ENCODE peak calls at places on chromosomes 2 and 18, in four cellular contexts. V is NCI-H1436 treated with DMSO at 0.1 percent for 48 hours; X is RCC 7860; Q is CD4-positive, CD25-positive, alpha-beta regulatory T cell. K is an unnamed sample.

GRCh38 chr2:104853926-104854506 is at the start of gene POU3F3:
- DNase-seq in X (no peak), Q (peak; percentile 51), V (no peak), K (no peak)

GRCh38 chr18:78610179-78610578 is 369.4 kb upstream of the SALL3 start:
- DNase-seq in V (no peak), X (no peak), Q (no peak), K (no peak)

GRCh38 chr18:22169011-22169888 is at the start of gene GATA6:
- DNase-seq in X (peak; percentile 91), Q (peak; percentile 23), V (peak; percentile 26), K (no peak)

GRCh38 chr18:46071894-46072867 is at the start of gene PSTPIP2:
- DNase-seq in Q (peak; percentile 75), X (no peak), V (no peak), K (no peak)

GRCh38 chr2:154914606-154915005 is 216.1 kb downstream of the KCNJ3 start:
- DNase-seq in Q (no peak), X (no peak), V (no peak), K (no peak)

GRCh38 chr2:211103989-211104388 is 547.6 kb downstream of the CPS1 start:
- DNase-seq in Q (no peak), X (no peak), V (no peak), K (no peak)

GRCh38 chr18:46672062-46672970 is 15.3 kb upstream of the LOXHD1 start:
- DNase-seq in X (no peak), V (no peak), Q (peak; percentile 76), K (no peak)

GRCh38 chr2:212022966-212023365 is 515.6 kb downstream of the ERBB4 start:
- DNase-seq in V (no peak), Q (no peak), X (no peak), K (no peak)

GRCh38 chr2:64599469-64599868 is 54.2 kb downstream of the SERTAD2 start:
- DNase-seq in V (no peak), X (no peak), Q (peak; percentile 37), K (no peak)

GRCh38 chr2:241770185-241770935 is 6.3 kb upstream of the GAL3ST2 start:
- DNase-seq in Q (no peak), X (no peak), V (no peak), K (no peak)

K was measured in NCI-H1417 treated with DMSO at 0.1 percent for 48 hours.